ENCODE peak calls at places on chromosomes 2 and 18, in nine cellular contexts. I, P, B, Z, H, D, R, F and L are unnamed samples. For H3K9me3, the result is how much of the 10 kb centered on the place peaks cover.

GRCh38 chr2:225274751-225275150 is 124.8 kb upstream of the NYAP2 start:
- DNase-seq in R (no peak), H (peak), B (no peak), Z (no peak), I (no peak), D (peak), P (no peak), F (no peak), L (no peak)

GRCh38 chr18:28151434-28151833 is 25.5 kb downstream of the CDH2 start:
- DNase-seq in R (no peak), H (no peak), I (no peak), D (no peak), B (no peak), F (no peak), P (no peak), Z (no peak), L (no peak)

GRCh38 chr18:55111271-55111670 is 152.0 kb upstream of the CCDC68 start:
- DNase-seq in I (no peak), D (no peak), H (no peak), R (no peak), Z (no peak), P (no peak), B (no peak), F (no peak), L (no peak)

GRCh38 chr2:1505031-1505441 is 91.8 kb downstream of the TPO start:
- DNase-seq in F (no peak), R (peak), B (no peak), Z (no peak), H (no peak), D (no peak), I (no peak), P (no peak), L (no peak)

GRCh38 chr18:32289480-32290075 is 99.7 kb downstream of the MEP1B start:
- DNase-seq in R (no peak), H (peak), I (no peak), D (peak), B (no peak), P (no peak), F (peak), Z (no peak), L (no peak)

GRCh38 chr2:212348501-212348900 is 190.1 kb downstream of the ERBB4 start:
- DNase-seq in R (no peak), D (no peak), I (no peak), Z (no peak), P (no peak), B (no peak), F (no peak), H (no peak), L (no peak)

GRCh38 chr2:58870704-58871103 is 629.6 kb upstream of the FANCL start:
- DNase-seq in B (no peak), H (no peak), P (no peak), Z (no peak), I (no peak), R (no peak), D (peak), F (no peak), L (no peak)

GRCh38 chr2:36453652-36454051 is 98.1 kb downstream of the CRIM1 start:
- DNase-seq in B (no peak), Z (no peak), R (no peak), I (no peak), P (no peak), H (no peak), D (no peak), F (no peak), L (no peak)

GRCh38 chr2:58054264-58054663 is 7.7 kb downstream of the VRK2 start:
- DNase-seq in Z (no peak), R (no peak), I (no peak), B (no peak), P (no peak), D (no peak), F (no peak), H (no peak), L (no peak)

GRCh38 chr2:122451040-122451439 is 695.6 kb downstream of the TSN start:
- DNase-seq in D (peak), I (no peak), B (no peak), R (no peak), P (no peak), F (no peak), Z (no peak), H (peak), L (no peak)

GRCh38 chr18:49273201-49273880 is 187.1 kb downstream of the DYM start:
- DNase-seq in H (peak), R (no peak), F (no peak), Z (no peak), I (no peak), P (no peak), D (no peak), B (no peak), L (no peak)

GRCh38 chr2:221463235-221463896 is 108.7 kb downstream of the EPHA4 start:
- DNase-seq in D (no peak), P (no peak), R (no peak), F (no peak), B (no peak), H (no peak), I (no peak), Z (no peak), L (no peak)

DNA sequence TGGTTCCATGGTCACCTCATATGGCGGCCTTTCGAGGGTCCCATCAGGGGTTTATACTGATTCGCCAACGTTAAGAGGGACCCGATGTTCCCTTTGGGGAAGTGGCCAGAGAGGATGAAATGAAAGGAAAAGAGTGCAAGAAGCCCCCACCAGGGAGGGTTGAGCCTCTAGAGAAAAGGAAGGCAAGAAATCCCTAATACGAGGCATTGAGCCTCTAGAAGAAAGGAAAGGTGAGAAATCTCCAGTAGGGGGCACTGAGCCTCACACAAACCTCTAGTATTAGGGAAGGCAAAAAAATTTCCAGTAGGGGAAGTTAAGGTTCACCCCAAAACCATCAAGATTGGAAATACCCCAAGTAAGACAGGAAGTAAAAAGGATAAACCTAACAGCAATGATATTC is 9.8 kb upstream of the SAP130 start:
- DNase-seq in B (no peak), F (no peak), P (no peak), D (no peak), Z (no peak), H (no peak), R (no peak), I (no peak), L (no peak)
- H3K9me3 ChIP-seq in B (under half), F (under half), P (under half), D (half or more), Z (under half), H (under half), R (under half), I (under half), L (under half)

DNA sequence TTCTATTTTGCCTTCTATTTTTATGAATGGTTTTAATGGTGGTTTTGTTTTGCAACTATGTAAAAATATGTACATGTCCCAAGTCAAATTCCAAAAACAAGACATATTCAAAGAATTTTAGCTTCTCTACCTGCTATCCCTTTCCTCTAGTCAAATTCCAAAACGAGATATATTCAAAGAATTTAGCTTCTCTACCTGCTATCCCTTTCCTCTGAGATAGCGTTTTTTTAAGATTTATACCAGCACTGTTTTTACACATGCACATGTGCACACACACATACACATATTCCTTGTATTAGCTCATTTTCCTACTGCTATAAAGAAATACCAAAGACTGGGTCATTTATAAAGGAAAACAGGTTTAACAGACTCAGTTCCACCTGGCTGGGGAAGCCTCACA is 199.1 kb upstream of the ARL4C start:
- DNase-seq in F (no peak), H (no peak), I (no peak), B (no peak), P (no peak), R (no peak), Z (no peak), D (no peak), L (no peak)
- H3K9me3 ChIP-seq in F (under half), H (under half), I (under half), B (under half), P (under half), R (under half), Z (under half), D (under half), L (under half)

DNA sequence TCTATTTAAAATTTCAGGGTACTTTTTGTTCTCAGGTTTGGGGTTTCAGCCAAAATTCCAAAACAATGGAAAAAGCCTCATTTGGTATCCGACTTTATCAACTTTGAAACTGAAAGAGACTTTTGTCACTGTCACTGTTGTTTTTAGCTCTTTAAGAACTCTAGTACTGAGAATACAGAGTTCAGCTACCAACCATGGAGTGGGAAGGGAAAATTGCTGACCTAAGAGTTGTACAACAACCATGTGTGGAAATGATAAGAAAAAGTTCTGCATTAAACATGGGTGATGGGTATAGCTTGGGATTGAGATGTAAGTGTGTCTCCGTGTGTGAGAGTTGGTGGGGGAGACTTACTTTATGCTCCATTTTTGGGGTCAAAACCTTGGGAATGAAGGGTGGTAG is 206.6 kb upstream of the LRATD1 start:
- DNase-seq in I (no peak), B (no peak), H (no peak), R (no peak), F (no peak), Z (no peak), P (no peak), D (no peak), L (no peak)
- H3K9me3 ChIP-seq in I (under half), B (under half), H (under half), R (under half), F (under half), Z (under half), P (under half), D (under half), L (under half)

GRCh38 chr2:170712653-170713279 is 2.4 kb upstream of the SP5 start:
- DNase-seq in H (no peak), Z (no peak), I (no peak), R (no peak), F (no peak), D (no peak), P (no peak), B (no peak), L (no peak)

GRCh38 chr2:170713280-170714155 is 1.6 kb upstream of the SP5 start:
- DNase-seq in F (peak), B (peak), I (no peak), H (no peak), R (no peak), P (no peak), Z (no peak), D (no peak), L (no peak)

GRCh38 chr2:170711196-170711773 is 3.9 kb upstream of the SP5 start:
- DNase-seq in D (no peak), Z (no peak), H (no peak), F (no peak), P (no peak), B (no peak), R (no peak), I (no peak), L (no peak)

GRCh38 chr2:170710609-170710979 is 4.5 kb upstream of the SP5 start:
- DNase-seq in R (no peak), H (no peak), F (no peak), P (no peak), D (no peak), B (no peak), I (no peak), Z (no peak), L (no peak)

GRCh38 chr2:170711774-170712652 is 3.1 kb upstream of the SP5 start:
- DNase-seq in P (no peak), H (no peak), R (no peak), I (no peak), Z (no peak), F (no peak), D (no peak), B (peak), L (no peak)
- H3K9me3 ChIP-seq in P (under half), H (under half), R (under half), I (under half), Z (under half), F (under half), D (under half), B (under half), L (under half)